ENCODE peak calls at places on chromosomes 16 and 17, in seven cellular contexts. V is H1, U is K562, T is SK-N-SH, S is GM12878, I is GM12892, G is HepG2. D is an unnamed sample.

GRCh38 chr17:19733953-19734526 is 14.1 kb downstream of the ALDH3A1 start:
- DNase-seq in S (no peak), V (no peak), T (no peak), I (no peak), U (no peak), G (peak; percentile 97), D (no peak)

GRCh38 chr16:58543685-58544084 is 28.4 kb downstream of the SETD6 start:
- DNase-seq in T (no peak), U (no peak), G (no peak), V (no peak), S (no peak), I (no peak), D (no peak)

GRCh38 chr17:979539-980405 is at the start of gene NXN:
- DNase-seq in I (peak; percentile 88), V (peak; percentile 98), S (no peak), T (peak; percentile 99), G (peak; percentile 47), U (peak; percentile 93), D (peak; percentile 92)

GRCh38 chr17:76484228-76484725 is 16.9 kb downstream of the AANAT start:
- DNase-seq in I (no peak), V (no peak), U (no peak), T (no peak), G (no peak), S (no peak), D (no peak)

GRCh38 chr16:74743668-74744299 is 30.8 kb downstream of the FA2H start:
- DNase-seq in I (no peak), V (no peak), T (no peak), G (peak; percentile 52), S (no peak), U (peak; percentile 87), D (no peak)

GRCh38 chr16:55373489-55373832 is 49.5 kb downstream of the IRX6 start:
- DNase-seq in T (no peak), G (no peak), I (no peak), V (no peak), S (no peak), U (no peak), D (no peak)

GRCh38 chr16:27748868-27749546 is 199.1 kb downstream of the KATNIP start:
- DNase-seq in I (peak; percentile 56), S (peak; percentile 1), U (peak; percentile 89), V (no peak), G (peak; percentile 25), T (no peak), D (peak; percentile 80)

GRCh38 chr17:7393613-7394451 is 493 bp downstream of the PLSCR3 start:
- DNase-seq in G (no peak), U (peak; percentile 36), V (peak; percentile 78), I (peak; percentile 63), S (no peak), T (peak; percentile 74), D (no peak)

GRCh38 chr17:61309857-61310256 is 89.8 kb upstream of the TBX2 start:
- DNase-seq in T (no peak), G (no peak), U (no peak), V (no peak), S (no peak), I (no peak), D (no peak)

GRCh38 chr16:71846443-71846842 is 667 bp downstream of the ATXN1L start:
- DNase-seq in V (peak; percentile 49), I (no peak), T (peak; percentile 27), S (no peak), G (no peak), U (no peak), D (no peak)

GRCh38 chr17:62808576-62808970 is 459 bp upstream of the MARCHF10 start:
- DNase-seq in U (no peak), T (no peak), S (no peak), G (no peak), I (no peak), V (no peak), D (no peak)

GRCh38 chr16:68995011-68995504 is 110.4 kb upstream of the HAS3 start:
- DNase-seq in G (peak; percentile 78), S (no peak), I (no peak), U (no peak), V (no peak), T (peak; percentile 19), D (no peak)

GRCh38 chr16:81697886-81698635 is 81.0 kb upstream of the PLCG2 start:
- DNase-seq in T (no peak), G (no peak), U (no peak), I (no peak), S (no peak), V (no peak), D (no peak)

GRCh38 chr16:30445149-30445407 is 596 bp downstream of the SEPHS2 start:
- DNase-seq in S (no peak), U (no peak), G (no peak), I (no peak), V (no peak), T (peak; percentile 24), D (no peak)

GRCh38 chr16:30445408-30446202 is at the start of gene SEPHS2:
- DNase-seq in U (peak; percentile 97), S (peak; percentile 84), T (peak; percentile 95), V (peak; percentile 97), I (peak; percentile 86), G (peak; percentile 97), D (peak; percentile 86)

GRCh38 chr16:30449116-30449435 is 3.4 kb upstream of the SEPHS2 start:
- DNase-seq in G (peak; percentile 86), U (no peak), S (no peak), V (no peak), T (no peak), I (no peak), D (no peak)

GRCh38 chr16:30446203-30446595 is 525 bp upstream of the SEPHS2 start:
- DNase-seq in U (no peak), T (no peak), I (no peak), V (no peak), S (no peak), G (no peak), D (no peak)

DNA sequence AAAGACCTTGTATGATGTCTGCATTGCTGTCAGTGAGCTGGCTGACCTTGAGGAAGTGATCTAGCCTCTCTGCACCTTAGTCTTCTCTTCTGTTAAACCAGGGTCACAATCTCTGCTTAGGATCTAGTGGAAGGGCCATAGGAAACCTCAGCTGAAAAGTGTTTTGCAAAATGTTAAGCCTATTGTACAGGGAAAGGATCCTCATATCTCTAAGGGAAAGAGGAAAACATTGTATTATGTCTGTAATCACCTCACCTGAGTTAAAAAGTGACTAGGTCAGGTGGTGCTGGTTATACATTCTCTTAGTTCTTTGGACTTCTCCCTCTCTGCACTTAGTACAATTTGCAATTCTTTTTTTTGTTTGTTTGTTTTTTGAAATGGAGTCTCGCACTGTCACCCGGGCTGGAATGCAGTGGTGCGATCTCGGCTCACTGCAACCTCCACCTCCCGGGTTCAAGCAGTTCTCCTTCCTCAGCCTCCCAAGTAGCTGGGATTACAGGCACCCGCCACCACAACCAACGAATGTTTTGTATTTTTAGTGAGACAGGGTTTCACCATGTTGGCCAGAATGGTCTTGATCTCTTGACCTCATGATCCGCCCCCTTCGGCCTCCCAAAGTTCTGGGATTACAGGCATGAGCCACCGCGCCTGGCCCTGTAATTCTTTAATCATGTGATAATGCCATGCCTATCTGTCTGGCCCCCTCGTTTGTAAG is 2.0 kb upstream of the SEPHS2 start:
- DNase-seq in U (no peak), I (no peak), S (no peak), G (peak; percentile 97), V (no peak), T (no peak), D (no peak)
- TF ChIP-seq POLR2AphosphoS5 in U (no peak), I (no peak), S (no peak), G (peak; percentile 79), V (no peak), T (no peak), D (no peak)

GRCh38 chr17:72886622-72887021 is 205.9 kb downstream of the SLC39A11 start:
- DNase-seq in G (no peak), S (no peak), T (no peak), I (no peak), V (no peak), U (no peak), D (no peak)

GRCh38 chr17:72887917-72888316 is 204.6 kb downstream of the SLC39A11 start:
- DNase-seq in T (no peak), V (no peak), U (no peak), G (no peak), S (no peak), I (no peak), D (no peak)

GRCh38 chr17:72891627-72892026 is 200.9 kb downstream of the SLC39A11 start:
- DNase-seq in V (no peak), U (no peak), S (no peak), G (no peak), I (no peak), T (no peak), D (no peak)

GRCh38 chr17:72887322-72887721 is 205.2 kb downstream of the SLC39A11 start:
- DNase-seq in T (no peak), V (no peak), I (no peak), S (no peak), U (no peak), G (no peak), D (no peak)

DNA sequence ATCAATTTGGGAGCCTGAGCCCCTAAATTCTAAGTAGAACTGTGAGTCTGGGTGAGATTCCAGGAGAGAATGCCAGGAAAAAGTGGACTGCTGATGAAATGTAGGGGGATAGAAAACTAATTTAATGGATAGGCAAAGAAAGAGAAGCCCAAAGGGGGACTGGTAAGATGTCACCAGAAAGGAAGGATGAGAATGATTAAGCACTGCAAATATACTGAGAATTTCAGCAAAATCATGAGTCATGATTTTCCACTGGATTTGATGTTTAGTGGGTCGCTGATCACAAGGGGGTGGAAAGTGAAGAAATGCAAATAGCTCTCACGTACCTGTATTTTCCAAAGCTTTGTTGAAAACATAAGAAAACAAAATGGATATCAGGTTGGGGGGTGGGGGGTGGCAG is 201.8 kb downstream of the SLC39A11 start:
- DNase-seq in T (no peak), G (no peak), I (no peak), V (no peak), S (no peak), U (peak; percentile 64), D (no peak)
- TF ChIP-seq TAF1 in T (no peak), G (no peak), I (no peak), V (no peak), S (no peak), U (no peak), D (no peak)

DNA sequence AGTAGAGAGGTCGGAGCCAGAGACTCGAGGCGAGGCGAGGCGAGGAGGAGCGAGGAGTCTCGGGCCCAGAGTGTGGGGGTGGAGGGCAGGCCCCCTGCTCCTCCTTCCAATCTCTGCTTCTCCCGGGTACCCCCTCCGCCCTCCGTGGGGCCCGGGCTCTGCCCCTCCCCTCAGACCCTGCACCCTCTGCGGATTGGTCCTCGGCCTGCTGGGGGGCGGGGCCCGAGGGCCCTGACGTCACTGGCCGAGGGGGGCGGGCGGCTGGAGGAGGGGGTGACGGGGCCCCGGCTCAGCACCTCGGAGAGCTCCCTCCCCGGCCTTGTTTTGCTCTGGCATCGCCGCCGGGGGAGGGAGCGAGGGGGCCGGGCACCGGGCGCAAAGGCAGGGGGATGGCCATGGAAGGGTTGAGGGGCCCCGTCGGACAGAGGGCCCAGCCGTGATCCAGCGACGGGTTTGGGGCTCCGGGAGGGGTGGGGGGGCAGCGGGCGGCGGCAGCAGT is at the start of gene RUNDC3A:
- DNase-seq in V (peak; percentile 99), I (peak; percentile 93), G (peak; percentile 59), T (peak; percentile 100), S (no peak), U (peak; percentile 98), D (peak; percentile 98)
- TF ChIP-seq POLR2AphosphoS5 in V (peak; percentile 41), I (no peak), G (no peak), T (no peak), S (no peak), U (no peak), D (no peak)

DNA sequence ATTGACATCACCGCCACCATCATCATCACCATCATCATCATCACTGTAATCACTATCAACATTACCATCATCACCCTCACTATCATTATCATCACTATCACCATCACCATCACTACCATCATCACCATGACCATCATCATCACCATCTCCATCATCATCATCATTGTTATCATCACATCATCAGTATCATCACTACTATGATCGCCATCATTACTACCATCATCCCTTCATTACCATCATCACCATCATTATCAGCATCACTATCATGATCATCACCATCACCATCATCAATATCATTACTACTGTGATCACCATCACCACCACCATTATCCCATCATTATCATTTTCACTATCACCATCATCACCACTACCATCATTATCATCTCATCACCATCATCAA is 368.3 kb downstream of the SEC14L1 start:
- DNase-seq in S (no peak), V (no peak), U (no peak), T (no peak), I (no peak), G (no peak), D (no peak)
- TF ChIP-seq TAF1 in S (no peak), V (no peak), U (no peak), T (no peak), I (no peak), G (no peak), D (no peak)